ENCODE peak calls at places on chromosomes 11 and 22, in seven cellular contexts. One of them, this sample, is unnamed. For H3K9me3, the result is how much of the 10 kb centered on the place peaks cover.

GRCh38 chr11:79375818-79376550 is 64.8 kb downstream of the TENM4 start:
- DNase-seq in psoas muscle: no peak
- DNase-seq in keratinocyte: peak
- DNase-seq in IMR-90: no peak
- DNase-seq in SJSA1: no peak
- DNase-seq in ascending aorta: no peak
- DNase-seq in left ventricle myocardium inferior: no peak
- DNase-seq in this sample: no peak

GRCh38 chr11:118142809-118143208 is 9.8 kb downstream of the SCN4B start:
- DNase-seq in psoas muscle: no peak
- DNase-seq in keratinocyte: no peak
- DNase-seq in IMR-90: no peak
- DNase-seq in SJSA1: no peak
- DNase-seq in ascending aorta: no peak
- DNase-seq in left ventricle myocardium inferior: no peak
- DNase-seq in this sample: no peak

GRCh38 chr11:22730319-22730718 is 63.9 kb downstream of the GAS2 start:
- DNase-seq in psoas muscle: no peak
- DNase-seq in keratinocyte: no peak
- DNase-seq in IMR-90: peak
- DNase-seq in SJSA1: no peak
- DNase-seq in ascending aorta: no peak
- DNase-seq in left ventricle myocardium inferior: no peak
- DNase-seq in this sample: no peak

GRCh38 chr22:20970939-20971657 is 4.0 kb downstream of the AIFM3 start:
- DNase-seq in psoas muscle: no peak
- DNase-seq in keratinocyte: no peak
- DNase-seq in IMR-90: no peak
- DNase-seq in SJSA1: no peak
- DNase-seq in ascending aorta: no peak
- DNase-seq in left ventricle myocardium inferior: no peak
- DNase-seq in this sample: no peak

GRCh38 chr11:96339704-96340554 is 3.1 kb downstream of the MAML2 start:
- DNase-seq in psoas muscle: no peak
- DNase-seq in keratinocyte: no peak
- DNase-seq in IMR-90: peak
- DNase-seq in SJSA1: no peak
- DNase-seq in ascending aorta: no peak
- DNase-seq in left ventricle myocardium inferior: no peak
- DNase-seq in this sample: no peak

GRCh38 chr11:132253469-132254264 is 883.3 kb downstream of the NTM start:
- DNase-seq in psoas muscle: no peak
- DNase-seq in keratinocyte: no peak
- DNase-seq in IMR-90: no peak
- DNase-seq in SJSA1: no peak
- DNase-seq in ascending aorta: no peak
- DNase-seq in left ventricle myocardium inferior: no peak
- DNase-seq in this sample: no peak

GRCh38 chr22:35212020-35212419 is 45.3 kb upstream of the HMGXB4 start:
- DNase-seq in psoas muscle: no peak
- DNase-seq in keratinocyte: no peak
- DNase-seq in IMR-90: peak
- DNase-seq in SJSA1: no peak
- DNase-seq in ascending aorta: no peak
- DNase-seq in left ventricle myocardium inferior: no peak
- DNase-seq in this sample: no peak

GRCh38 chr11:612201-612960 is 3.4 kb downstream of the IRF7 start:
- DNase-seq in psoas muscle: peak
- DNase-seq in keratinocyte: no peak
- DNase-seq in IMR-90: peak
- DNase-seq in SJSA1: no peak
- DNase-seq in ascending aorta: no peak
- DNase-seq in left ventricle myocardium inferior: no peak
- DNase-seq in this sample: no peak

GRCh38 chr22:23183107-23183698 is 2.9 kb downstream of the BCR start:
- DNase-seq in psoas muscle: peak
- DNase-seq in keratinocyte: no peak
- DNase-seq in IMR-90: peak
- DNase-seq in SJSA1: peak
- DNase-seq in ascending aorta: no peak
- DNase-seq in left ventricle myocardium inferior: peak
- DNase-seq in this sample: no peak

GRCh38 chr22:40247976-40248375 is 70.3 kb downstream of the TNRC6B start:
- DNase-seq in psoas muscle: no peak
- DNase-seq in keratinocyte: no peak
- DNase-seq in IMR-90: no peak
- DNase-seq in SJSA1: no peak
- DNase-seq in ascending aorta: no peak
- DNase-seq in left ventricle myocardium inferior: no peak
- DNase-seq in this sample: peak

GRCh38 chr11:129505266-129505665 is 129.6 kb downstream of the BARX2 start:
- DNase-seq in psoas muscle: no peak
- DNase-seq in keratinocyte: no peak
- DNase-seq in IMR-90: no peak
- DNase-seq in SJSA1: no peak
- DNase-seq in ascending aorta: no peak
- DNase-seq in left ventricle myocardium inferior: no peak
- DNase-seq in this sample: no peak

GRCh38 chr11:134583397-134583990 is 171.5 kb upstream of the B3GAT1 start:
- DNase-seq in psoas muscle: no peak
- DNase-seq in keratinocyte: no peak
- DNase-seq in IMR-90: no peak
- DNase-seq in SJSA1: no peak
- DNase-seq in ascending aorta: no peak
- DNase-seq in left ventricle myocardium inferior: no peak
- DNase-seq in this sample: no peak

GRCh38 chr22:41910599-41911291 is 4.1 kb downstream of the SHISA8 start:
- DNase-seq in psoas muscle: no peak
- DNase-seq in keratinocyte: no peak
- DNase-seq in IMR-90: no peak
- DNase-seq in SJSA1: no peak
- DNase-seq in ascending aorta: no peak
- DNase-seq in left ventricle myocardium inferior: peak
- DNase-seq in this sample: peak

GRCh38 chr22:17920992-17921650 is 103.2 kb downstream of the MICAL3 start:
- DNase-seq in psoas muscle: no peak
- DNase-seq in keratinocyte: no peak
- DNase-seq in IMR-90: no peak
- DNase-seq in SJSA1: no peak
- DNase-seq in ascending aorta: no peak
- DNase-seq in left ventricle myocardium inferior: no peak
- DNase-seq in this sample: no peak

GRCh38 chr11:75827562-75827961 is 12.6 kb downstream of the UVRAG start:
- DNase-seq in psoas muscle: no peak
- DNase-seq in keratinocyte: no peak
- DNase-seq in IMR-90: peak
- DNase-seq in SJSA1: no peak
- DNase-seq in ascending aorta: no peak
- DNase-seq in left ventricle myocardium inferior: no peak
- DNase-seq in this sample: no peak

GRCh38 chr11:60831501-60832079 is 10.3 kb upstream of the CCDC86 start:
- DNase-seq in psoas muscle: no peak
- DNase-seq in keratinocyte: peak
- DNase-seq in IMR-90: peak
- DNase-seq in SJSA1: no peak
- DNase-seq in ascending aorta: no peak
- DNase-seq in left ventricle myocardium inferior: no peak
- DNase-seq in this sample: no peak

GRCh38 chr11:94049351-94049750 is 28.2 kb downstream of the HEPHL1 start:
- DNase-seq in psoas muscle: no peak
- DNase-seq in keratinocyte: no peak
- DNase-seq in IMR-90: no peak
- DNase-seq in SJSA1: no peak
- DNase-seq in ascending aorta: no peak
- DNase-seq in left ventricle myocardium inferior: no peak
- DNase-seq in this sample: no peak

GRCh38 chr11:128784059-128784804 is 82.9 kb downstream of the KCNJ1 start:
- DNase-seq in psoas muscle: no peak
- DNase-seq in keratinocyte: no peak
- DNase-seq in IMR-90: no peak
- DNase-seq in SJSA1: no peak
- DNase-seq in ascending aorta: no peak
- DNase-seq in left ventricle myocardium inferior: no peak
- DNase-seq in this sample: no peak

GRCh38 chr11:124302291-124302690 is 11.5 kb downstream of the OR8D1 start:
- DNase-seq in psoas muscle: no peak
- DNase-seq in keratinocyte: no peak
- DNase-seq in IMR-90: no peak
- DNase-seq in SJSA1: no peak
- DNase-seq in ascending aorta: no peak
- DNase-seq in left ventricle myocardium inferior: no peak
- DNase-seq in this sample: no peak

GRCh38 chr22:19933328-19934241 is 8.0 kb upstream of the COMT start:
- DNase-seq in psoas muscle: no peak
- DNase-seq in keratinocyte: no peak
- DNase-seq in IMR-90: no peak
- DNase-seq in SJSA1: no peak
- DNase-seq in ascending aorta: no peak
- DNase-seq in left ventricle myocardium inferior: no peak
- DNase-seq in this sample: no peak

GRCh38 chr22:35334010-35334409 is 34.3 kb downstream of the TOM1 start:
- DNase-seq in psoas muscle: no peak
- DNase-seq in keratinocyte: no peak
- DNase-seq in IMR-90: no peak
- DNase-seq in SJSA1: no peak
- DNase-seq in ascending aorta: no peak
- DNase-seq in left ventricle myocardium inferior: no peak
- DNase-seq in this sample: no peak

GRCh38 chr11:128334311-128335044 is 252.9 kb downstream of the ETS1 start:
- DNase-seq in psoas muscle: peak
- DNase-seq in keratinocyte: no peak
- DNase-seq in IMR-90: no peak
- DNase-seq in SJSA1: peak
- DNase-seq in ascending aorta: no peak
- DNase-seq in left ventricle myocardium inferior: peak
- DNase-seq in this sample: no peak

GRCh38 chr22:25564979-25565677 is 653 bp downstream of the GRK3 start:
- DNase-seq in psoas muscle: peak
- DNase-seq in keratinocyte: no peak
- DNase-seq in IMR-90: no peak
- DNase-seq in SJSA1: no peak
- DNase-seq in ascending aorta: no peak
- DNase-seq in left ventricle myocardium inferior: peak
- DNase-seq in this sample: peak

GRCh38 chr11:119591836-119592310 is 137.1 kb downstream of the NECTIN1 start:
- DNase-seq in psoas muscle: no peak
- DNase-seq in keratinocyte: no peak
- DNase-seq in IMR-90: no peak
- DNase-seq in SJSA1: no peak
- DNase-seq in ascending aorta: no peak
- DNase-seq in left ventricle myocardium inferior: no peak
- DNase-seq in this sample: no peak
- H3K4me3 ChIP-seq in psoas muscle: no peak
- H3K4me3 ChIP-seq in keratinocyte: no peak
- H3K4me3 ChIP-seq in IMR-90: no peak
- H3K4me3 ChIP-seq in SJSA1: no peak
- H3K4me3 ChIP-seq in ascending aorta: no peak
- H3K4me3 ChIP-seq in left ventricle myocardium inferior: no peak
- H3K4me3 ChIP-seq in this sample: no peak

GRCh38 chr11:114612686-114613085 is 17.1 kb upstream of the NXPE4 start:
- DNase-seq in psoas muscle: no peak
- DNase-seq in keratinocyte: no peak
- DNase-seq in IMR-90: no peak
- DNase-seq in SJSA1: no peak
- DNase-seq in ascending aorta: no peak
- DNase-seq in left ventricle myocardium inferior: no peak
- DNase-seq in this sample: no peak

GRCh38 chr11:114610984-114611944 is 15.7 kb upstream of the NXPE4 start:
- DNase-seq in psoas muscle: no peak
- DNase-seq in keratinocyte: no peak
- DNase-seq in IMR-90: peak
- DNase-seq in SJSA1: no peak
- DNase-seq in ascending aorta: no peak
- DNase-seq in left ventricle myocardium inferior: no peak
- DNase-seq in this sample: no peak

GRCh38 chr11:114609429-114609828 is 13.8 kb upstream of the NXPE4 start:
- DNase-seq in psoas muscle: no peak
- DNase-seq in keratinocyte: no peak
- DNase-seq in IMR-90: no peak
- DNase-seq in SJSA1: no peak
- DNase-seq in ascending aorta: no peak
- DNase-seq in left ventricle myocardium inferior: no peak
- DNase-seq in this sample: no peak

GRCh38 chr11:114607753-114608459 is 12.3 kb upstream of the NXPE4 start:
- DNase-seq in psoas muscle: no peak
- DNase-seq in keratinocyte: no peak
- DNase-seq in IMR-90: no peak
- DNase-seq in SJSA1: no peak
- DNase-seq in ascending aorta: no peak
- DNase-seq in left ventricle myocardium inferior: no peak
- DNase-seq in this sample: no peak

DNA sequence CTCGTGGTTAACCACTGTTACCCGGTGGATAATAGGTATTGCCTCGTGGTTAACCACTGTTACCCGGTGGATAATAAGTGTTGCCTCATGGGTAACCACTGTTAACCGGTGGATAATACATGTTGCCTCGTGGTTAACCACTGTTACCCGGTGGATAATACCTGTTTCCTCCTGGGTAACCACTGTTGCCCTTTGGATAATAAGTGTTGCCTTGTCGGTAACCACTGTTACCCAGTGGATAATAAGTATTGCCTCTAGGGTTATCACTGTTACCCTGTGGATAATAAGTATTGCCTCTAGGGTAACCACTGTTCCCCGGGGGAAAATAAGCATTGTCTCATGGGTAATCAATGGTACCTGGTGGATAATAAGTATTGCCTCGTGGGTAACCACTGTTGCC is 15.0 kb upstream of the NXPE4 start:
- DNase-seq in psoas muscle: no peak
- DNase-seq in keratinocyte: no peak
- DNase-seq in IMR-90: no peak
- DNase-seq in SJSA1: no peak
- DNase-seq in ascending aorta: no peak
- DNase-seq in left ventricle myocardium inferior: no peak
- DNase-seq in this sample: no peak
- H3K9me3 ChIP-seq in psoas muscle: under half
- H3K9me3 ChIP-seq in keratinocyte: under half
- H3K9me3 ChIP-seq in IMR-90: under half
- H3K9me3 ChIP-seq in SJSA1: under half
- H3K9me3 ChIP-seq in ascending aorta: under half
- H3K9me3 ChIP-seq in left ventricle myocardium inferior: under half
- H3K9me3 ChIP-seq in this sample: under half

DNA sequence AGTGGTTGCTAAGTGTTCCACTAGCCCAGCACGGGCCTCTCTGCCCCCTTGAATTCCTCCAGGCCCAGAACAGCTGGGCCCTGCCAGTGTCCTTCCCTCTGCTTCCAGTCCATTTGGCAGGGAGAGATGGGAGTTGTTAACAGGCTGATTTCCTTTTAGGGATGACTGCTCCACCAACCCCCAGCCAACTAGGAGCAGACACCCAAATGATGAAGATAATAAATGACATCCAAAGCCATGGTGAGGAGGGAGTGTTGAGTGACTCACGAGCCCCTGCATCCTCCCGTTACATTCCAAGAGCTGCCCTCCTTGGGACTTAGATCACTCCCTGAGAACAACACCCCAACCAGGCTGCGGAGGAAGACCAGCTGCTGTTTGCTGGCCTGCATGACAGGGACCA is 20.6 kb downstream of the PARVA start:
- DNase-seq in psoas muscle: peak
- DNase-seq in keratinocyte: no peak
- DNase-seq in IMR-90: peak
- DNase-seq in SJSA1: peak
- DNase-seq in ascending aorta: no peak
- DNase-seq in left ventricle myocardium inferior: peak
- DNase-seq in this sample: no peak
- H3K4me3 ChIP-seq in psoas muscle: no peak
- H3K4me3 ChIP-seq in keratinocyte: no peak
- H3K4me3 ChIP-seq in IMR-90: no peak
- H3K4me3 ChIP-seq in SJSA1: no peak
- H3K4me3 ChIP-seq in ascending aorta: no peak
- H3K4me3 ChIP-seq in left ventricle myocardium inferior: peak
- H3K4me3 ChIP-seq in this sample: no peak

GRCh38 chr11:2649848-2650247 is 49.9 kb downstream of the KCNQ1OT1 start:
- DNase-seq in psoas muscle: no peak
- DNase-seq in keratinocyte: no peak
- DNase-seq in IMR-90: no peak
- DNase-seq in SJSA1: no peak
- DNase-seq in ascending aorta: no peak
- DNase-seq in left ventricle myocardium inferior: no peak
- DNase-seq in this sample: no peak
- H3K9me3 ChIP-seq in psoas muscle: half or more
- H3K9me3 ChIP-seq in keratinocyte: under half
- H3K9me3 ChIP-seq in IMR-90: half or more
- H3K9me3 ChIP-seq in SJSA1: half or more
- H3K9me3 ChIP-seq in ascending aorta: half or more
- H3K9me3 ChIP-seq in left ventricle myocardium inferior: half or more
- H3K9me3 ChIP-seq in this sample: under half